ENCODE peak calls at places on chromosomes 12 and 14, in nine cellular contexts. Y, O, N, F, H, T, C, A and R are unnamed samples.

GRCh38 chr12:13288937-13289643 is 92.6 kb downstream of the EMP1 start:
- DNase-seq in Y (no peak), O (no peak), N (no peak), F (no peak), H (no peak), T (no peak), C (no peak), A (no peak), R (no peak)

GRCh38 chr12:113086249-113087164 is 30.0 kb downstream of the DTX1 start:
- DNase-seq in Y (no peak), O (no peak), N (no peak), F (no peak), H (no peak), T (no peak), C (peak), A (no peak), R (no peak)

GRCh38 chr12:61584943-61585342 is 675.3 kb upstream of the USP15 start:
- DNase-seq in Y (no peak), O (no peak), N (no peak), F (no peak), H (no peak), T (no peak), C (no peak), A (no peak), R (no peak)

GRCh38 chr12:107467716-107468115 is 217.9 kb upstream of the PWP1 start:
- DNase-seq in Y (no peak), O (no peak), N (no peak), F (no peak), H (no peak), T (no peak), C (no peak), A (no peak), R (no peak)

GRCh38 chr14:72643317-72643801 is 250.5 kb downstream of the DPF3 start:
- DNase-seq in Y (peak), O (peak), N (no peak), F (no peak), H (peak), T (no peak), C (no peak), A (no peak), R (no peak)

GRCh38 chr14:53093206-53093605 is 59.9 kb downstream of the DDHD1 start:
- DNase-seq in Y (no peak), O (no peak), N (no peak), F (no peak), H (no peak), T (no peak), C (no peak), A (no peak), R (no peak)

GRCh38 chr14:74240794-74241610 is 1.8 kb downstream of the VSX2 start:
- DNase-seq in Y (no peak), O (no peak), N (no peak), F (no peak), H (no peak), T (no peak), C (no peak), A (no peak), R (peak)

GRCh38 chr12:65856521-65856920 is 32.2 kb downstream of the HMGA2 start:
- DNase-seq in Y (no peak), O (no peak), N (no peak), F (no peak), H (no peak), T (no peak), C (no peak), A (no peak), R (no peak)

GRCh38 chr12:58575281-58575680 is 345.0 kb downstream of the LRIG3 start:
- DNase-seq in Y (no peak), O (peak), N (no peak), F (no peak), H (no peak), T (no peak), C (no peak), A (no peak), R (no peak)

GRCh38 chr12:89448951-89449371 is 75.6 kb downstream of the GALNT4 start:
- DNase-seq in Y (no peak), O (peak), N (no peak), F (no peak), H (no peak), T (no peak), C (no peak), A (no peak), R (no peak)

GRCh38 chr14:103404920-103405319 is 19.7 kb downstream of the MARK3 start:
- DNase-seq in Y (no peak), O (no peak), N (no peak), F (no peak), H (no peak), T (peak), C (no peak), A (no peak), R (peak)

GRCh38 chr14:22549981-22550670 is 38.9 kb downstream of the DAD1 start:
- DNase-seq in Y (no peak), O (peak), N (no peak), F (peak), H (no peak), T (no peak), C (peak), A (no peak), R (no peak)